ENCODE peak calls at places on chromosomes 6 and 20, in seven cellular contexts. R, U, Y, W, A, T and Z are unnamed samples.

GRCh38 chr6:6984585-6985366 is 123.0 kb upstream of the RREB1 start:
- DNase-seq in R (no peak), U (peak), Y (no peak), W (no peak), A (no peak), T (no peak), Z (no peak)

GRCh38 chr6:122758927-122759334 is 20.6 kb upstream of the FABP7 start:
- DNase-seq in R (no peak), U (no peak), Y (no peak), W (no peak), A (no peak), T (no peak), Z (no peak)

GRCh38 chr20:25304025-25304549 is 56.2 kb downstream of the PYGB start:
- DNase-seq in R (no peak), U (no peak), Y (no peak), W (no peak), A (no peak), T (no peak), Z (no peak)

GRCh38 chr6:2799936-2800527 is 34.8 kb downstream of the WRNIP1 start:
- DNase-seq in R (no peak), U (no peak), Y (no peak), W (no peak), A (no peak), T (no peak), Z (no peak)

GRCh38 chr6:32752580-32752979 is 10.8 kb downstream of the HLA-DQB2 start:
- DNase-seq in R (no peak), U (no peak), Y (no peak), W (no peak), A (no peak), T (no peak), Z (no peak)

GRCh38 chr6:106125925-106126435 is 39.8 kb downstream of the PRDM1 start:
- DNase-seq in R (no peak), U (no peak), Y (no peak), W (no peak), A (no peak), T (no peak), Z (no peak)

GRCh38 chr6:141598487-141598886 is 534.2 kb upstream of the GJE1 start:
- DNase-seq in R (no peak), U (no peak), Y (no peak), W (no peak), A (no peak), T (no peak), Z (no peak)

GRCh38 chr20:22339091-22339881 is 245.1 kb downstream of the FOXA2 start:
- DNase-seq in R (peak), U (peak), Y (peak), W (peak), A (peak), T (no peak), Z (no peak)

GRCh38 chr6:3517350-3517749 is 60.5 kb upstream of the SLC22A23 start:
- DNase-seq in R (no peak), U (no peak), Y (no peak), W (no peak), A (peak), T (no peak), Z (no peak)

GRCh38 chr6:136921521-136921935 is 573 bp upstream of the SLC35D3 start:
- DNase-seq in R (no peak), U (no peak), Y (no peak), W (no peak), A (no peak), T (no peak), Z (peak)

GRCh38 chr6:138422861-138423260 is 18.8 kb downstream of the HEBP2 start:
- DNase-seq in R (no peak), U (no peak), Y (no peak), W (no peak), A (no peak), T (no peak), Z (no peak)

GRCh38 chr6:108838101-108838717 is 10.0 kb upstream of the ARMC2 start:
- DNase-seq in R (peak), U (peak), Y (no peak), W (peak), A (no peak), T (no peak), Z (peak)

GRCh38 chr6:17413313-17413750 is 19.9 kb downstream of the CAP2 start:
- DNase-seq in R (no peak), U (no peak), Y (no peak), W (no peak), A (no peak), T (no peak), Z (no peak)

GRCh38 chr20:41696428-41696827 is 78.3 kb upstream of the CHD6 start:
- DNase-seq in R (peak), U (no peak), Y (no peak), W (no peak), A (no peak), T (no peak), Z (no peak)

GRCh38 chr6:34295721-34296120 is 46.9 kb upstream of the SMIM29 start:
- DNase-seq in R (no peak), U (no peak), Y (no peak), W (no peak), A (peak), T (no peak), Z (no peak)